ENCODE peak calls at places on chromosomes 3 and 15, in four cellular contexts. C, M, S and X are unnamed samples.

GRCh38 chr3:43017593-43018195 is 38.6 kb downstream of the GASK1A start:
- DNase-seq in C (no peak), M (no peak), S (no peak), X (peak)

GRCh38 chr15:63517614-63518013 is 13.2 kb downstream of the USP3 start:
- DNase-seq in C (no peak), M (no peak), S (no peak), X (peak)

GRCh38 chr3:127420355-127420655 is 132.5 kb upstream of the PRR20G start:
- DNase-seq in C (no peak), M (no peak), S (no peak), X (peak)

GRCh38 chr3:170180107-170180951 is 1.2 kb downstream of the PHC3 start:
- DNase-seq in C (no peak), M (peak), S (no peak), X (no peak)

GRCh38 chr3:83928391-83928790 is 1030.4 kb upstream of the CADM2 start:
- DNase-seq in C (peak), M (no peak), S (no peak), X (peak)

GRCh38 chr3:107981471-107982111 is 109.2 kb downstream of the CD47 start:
- DNase-seq in C (no peak), M (no peak), S (no peak), X (peak)

GRCh38 chr3:50503504-50503903 is at the start of gene CACNA2D2:
- DNase-seq in C (no peak), M (peak), S (peak), X (peak)

GRCh38 chr3:112053229-112053628 is 18.7 kb downstream of the TMPRSS7 start:
- DNase-seq in C (no peak), M (no peak), S (no peak), X (peak)

GRCh38 chr3:107271787-107272387 is 105.4 kb upstream of the CCDC54 start:
- DNase-seq in C (no peak), M (peak), S (no peak), X (no peak)

GRCh38 chr15:41429003-41429890 is 12.4 kb downstream of the RTF1 start:
- DNase-seq in C (no peak), M (peak), S (no peak), X (no peak)

GRCh38 chr3:192957441-192957951 is 39.8 kb upstream of the MB21D2 start:
- DNase-seq in C (no peak), M (peak), S (no peak), X (no peak)

GRCh38 chr15:70741677-70742293 is 21.6 kb downstream of the UACA start:
- DNase-seq in C (no peak), M (peak), S (no peak), X (no peak)

GRCh38 chr15:61327019-61327631 is 98.0 kb upstream of the RORA start:
- DNase-seq in C (no peak), M (no peak), S (no peak), X (no peak)

GRCh38 chr3:69930564-69930963 is 69.0 kb upstream of the SAMMSON start:
- DNase-seq in C (no peak), M (no peak), S (no peak), X (no peak)

GRCh38 chr15:35827949-35828348 is 282.0 kb upstream of the DPH6 start:
- DNase-seq in C (no peak), M (no peak), S (no peak), X (no peak)

GRCh38 chr3:133999891-134000685 is 29.6 kb downstream of the SLCO2A1 start:
- DNase-seq in C (no peak), M (no peak), S (no peak), X (peak)

GRCh38 chr3:190378240-190378891 is 9.6 kb upstream of the CLDN16 start:
- DNase-seq in C (no peak), M (peak), S (no peak), X (no peak)

GRCh38 chr3:183578179-183578578 is 22.7 kb upstream of the KLHL6 start:
- DNase-seq in C (no peak), M (no peak), S (no peak), X (no peak)

GRCh38 chr15:70289191-70289955 is 191.7 kb upstream of the TLE3 start:
- DNase-seq in C (peak), M (peak), S (no peak), X (peak)

GRCh38 chr3:87426916-87427315 is 150.5 kb upstream of the POU1F1 start:
- DNase-seq in C (no peak), M (peak), S (no peak), X (no peak)

GRCh38 chr3:38793721-38794120 is 22.3 kb downstream of the SCN10A start:
- DNase-seq in C (no peak), M (no peak), S (no peak), X (no peak)

GRCh38 chr3:124859025-124859424 is 28.1 kb downstream of the ITGB5 start:
- DNase-seq in C (no peak), M (peak), S (no peak), X (peak)

GRCh38 chr15:67512140-67512539 is 8.8 kb upstream of the C15orf61 start:
- DNase-seq in C (no peak), M (no peak), S (no peak), X (no peak)

GRCh38 chr3:53996153-53996861 is 104.6 kb upstream of the SELENOK start:
- DNase-seq in C (no peak), M (no peak), S (no peak), X (peak)

GRCh38 chr15:54803987-54804386 is 392.8 kb downstream of the RSL24D1 start:
- DNase-seq in C (no peak), M (no peak), S (no peak), X (no peak)

GRCh38 chr3:50588759-50589433 is 19.6 kb downstream of the HEMK1 start:
- DNase-seq in C (no peak), M (peak), S (no peak), X (no peak)

GRCh38 chr3:151686257-151686656 is 47.5 kb upstream of the AADACL2 start:
- DNase-seq in C (no peak), M (peak), S (no peak), X (peak)

GRCh38 chr3:163657088-163657487 is 1421.2 kb downstream of the SI start:
- DNase-seq in C (no peak), M (no peak), S (no peak), X (no peak)

GRCh38 chr15:72782274-72782992 is 1.1 kb downstream of the ADPGK start:
- DNase-seq in C (no peak), M (peak), S (no peak), X (no peak)

GRCh38 chr3:9786825-9787654 is 5.2 kb downstream of the TADA3 start:
- DNase-seq in C (no peak), M (no peak), S (no peak), X (peak)

GRCh38 chr3:71690222-71690821 is 34.9 kb downstream of the EIF4E3 start:
- DNase-seq in C (peak), M (peak), S (no peak), X (no peak)

GRCh38 chr15:98787190-98787589 is 138.9 kb downstream of the IGF1R start:
- DNase-seq in C (no peak), M (peak), S (no peak), X (no peak)
- H3K4me3 ChIP-seq in C (no peak), M (no peak), S (no peak), X (no peak)

GRCh38 chr3:114624676-114625181 is 330.9 kb downstream of the TIGIT start:
- DNase-seq in C (no peak), M (peak), S (peak), X (peak)
- H3K4me3 ChIP-seq in C (no peak), M (peak), S (peak), X (no peak)

GRCh38 chr15:53580371-53580770 is 179.1 kb downstream of the WDR72 start:
- DNase-seq in C (no peak), M (peak), S (no peak), X (no peak)

GRCh38 chr15:53581513-53581912 is 177.9 kb downstream of the WDR72 start:
- DNase-seq in C (no peak), M (no peak), S (no peak), X (no peak)

GRCh38 chr15:53573091-53573490 is 186.4 kb downstream of the WDR72 start:
- DNase-seq in C (no peak), M (no peak), S (no peak), X (no peak)

GRCh38 chr15:53576841-53577240 is 182.6 kb downstream of the WDR72 start:
- DNase-seq in C (no peak), M (no peak), S (no peak), X (no peak)
- H3K4me3 ChIP-seq in C (no peak), M (no peak), S (no peak), X (no peak)

DNA sequence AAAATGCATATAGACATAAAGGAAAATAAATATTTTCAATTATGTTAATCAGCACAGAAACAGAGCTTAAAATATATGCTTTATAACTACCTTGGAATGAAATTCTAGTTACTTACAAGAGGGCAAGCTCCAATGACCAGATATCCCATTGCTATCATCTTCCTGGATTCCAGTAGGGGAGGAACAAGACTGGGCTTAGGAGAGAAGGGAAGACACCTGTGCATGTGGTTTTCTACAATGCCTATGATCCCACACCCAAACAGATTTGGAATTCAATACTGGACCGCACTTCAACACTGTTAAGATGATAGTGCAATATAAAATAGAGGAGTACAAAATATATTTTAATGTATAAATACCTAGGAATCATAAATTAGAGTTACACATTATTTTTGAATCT is 79.6 kb downstream of the ARPP21 start:
- DNase-seq in C (no peak), M (no peak), S (no peak), X (no peak)
- H3K4me3 ChIP-seq in C (no peak), M (no peak), S (no peak), X (no peak)

GRCh38 chr15:85500060-85500708 is 119.8 kb downstream of the AKAP13 start:
- DNase-seq in C (no peak), M (no peak), S (no peak), X (no peak)
- H3K4me3 ChIP-seq in C (no peak), M (no peak), S (no peak), X (no peak)

GRCh38 chr15:78641876-78642275 is 866 bp upstream of the CHRNB4 start:
- DNase-seq in C (no peak), M (no peak), S (no peak), X (no peak)

GRCh38 chr15:78638658-78639314 is 2.2 kb downstream of the CHRNB4 start:
- DNase-seq in C (peak), M (peak), S (peak), X (peak)

GRCh38 chr15:78640840-78641733 is at the start of gene CHRNB4:
- DNase-seq in C (peak), M (peak), S (no peak), X (peak)

GRCh38 chr15:78642341-78642740 is 1.3 kb upstream of the CHRNB4 start:
- DNase-seq in C (no peak), M (no peak), S (no peak), X (no peak)

DNA sequence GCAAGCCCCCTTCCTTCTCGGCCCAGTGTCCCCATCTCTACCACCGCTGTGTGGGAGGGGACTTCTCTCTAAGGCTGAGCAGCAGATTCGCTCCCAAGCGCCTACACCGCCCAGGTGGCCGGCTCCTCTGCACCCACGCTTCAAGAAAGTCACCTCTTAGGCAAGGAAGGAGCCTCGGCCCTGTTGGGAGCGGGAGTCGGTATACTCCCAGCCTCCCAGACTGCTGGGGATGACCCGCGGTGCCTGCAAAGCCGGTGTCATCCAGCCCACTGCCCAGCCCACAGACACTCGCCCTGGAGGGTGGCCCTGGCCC is 527 bp downstream of the CHRNB4 start:
- DNase-seq in C (no peak), M (no peak), S (no peak), X (no peak)
- H3K4me3 ChIP-seq in C (peak), M (no peak), S (peak), X (peak)

DNA sequence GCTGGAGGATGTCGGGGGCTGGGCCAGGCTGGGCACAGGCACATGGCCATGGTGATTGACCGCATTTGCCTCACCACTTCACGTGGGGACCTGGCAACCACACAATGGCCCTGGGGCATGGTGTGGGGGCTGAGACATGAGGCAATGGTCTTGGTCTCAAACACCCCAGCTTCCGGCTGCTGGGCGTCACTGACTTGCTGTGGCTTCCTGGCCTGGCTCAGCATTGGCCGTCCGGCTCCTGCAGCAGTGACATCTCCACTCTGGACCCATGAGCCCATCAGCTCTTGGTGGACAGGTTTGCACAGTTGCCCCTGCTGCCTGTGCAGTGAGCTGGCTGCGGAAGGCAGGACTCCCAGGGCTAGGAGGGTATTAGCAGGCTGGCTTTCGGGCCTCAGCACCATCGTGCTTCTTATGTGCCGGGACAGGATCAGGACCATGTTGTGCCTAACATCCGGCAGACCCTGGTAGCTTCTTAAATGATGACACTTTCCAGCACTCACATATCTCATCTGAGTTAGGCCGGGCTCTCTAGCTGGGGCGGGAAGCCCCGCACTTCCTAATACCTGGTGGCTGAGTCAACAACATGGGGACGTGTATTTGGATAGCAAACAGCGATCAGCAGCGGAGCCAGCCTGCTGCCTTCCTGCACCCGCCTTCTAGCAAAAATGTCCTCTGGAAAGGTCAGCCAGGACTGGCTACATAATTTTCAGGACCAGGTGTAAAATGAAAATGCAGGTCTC is 34.1 kb downstream of the ZNF710 start:
- DNase-seq in C (no peak), M (peak), S (no peak), X (peak)
- H3K4me3 ChIP-seq in C (no peak), M (no peak), S (no peak), X (no peak)

GRCh38 chr15:40308844-40309189 is 1.1 kb upstream of the PLCB2 start:
- DNase-seq in C (no peak), M (no peak), S (peak), X (no peak)
- H3K4me3 ChIP-seq in C (no peak), M (no peak), S (peak), X (no peak)

GRCh38 chr3:128617270-128617556 is 33.4 kb downstream of the RPN1 start:
- DNase-seq in C (no peak), M (no peak), S (no peak), X (no peak)

GRCh38 chr3:128617557-128618397 is 32.8 kb downstream of the RPN1 start:
- DNase-seq in C (peak), M (peak), S (peak), X (peak)

GRCh38 chr3:128619146-128619890 is 31.3 kb downstream of the RPN1 start:
- DNase-seq in C (no peak), M (peak), S (no peak), X (no peak)

GRCh38 chr3:128618398-128618726 is 32.3 kb downstream of the RPN1 start:
- DNase-seq in C (no peak), M (no peak), S (no peak), X (no peak)

GRCh38 chr3:128616516-128617269 is 33.9 kb downstream of the RPN1 start:
- DNase-seq in C (no peak), M (no peak), S (no peak), X (no peak)
- H3K4me3 ChIP-seq in C (no peak), M (no peak), S (peak), X (no peak)